ENCODE peak calls at places on chromosomes 7 and 10, in seven cellular contexts. O is GM03348; N is H7; Q is activated CD4-positive, alpha-beta T cell treated with anti-CD3 and anti-CD28 coated beads for 24 hours; A is AG10803; J is retinal pigment epithelial cell; R is SW480. F is an unnamed sample.
A peak's percentile ranks its signal among the peaks of the same experiment; 100 is the strongest.

GRCh38 chr7:15862781-15863165 is 176.3 kb upstream of the MEOX2 start:
- DNase-seq in O (no peak), N (no peak), Q (no peak), A (no peak), J (no peak), R (no peak), F (no peak)

GRCh38 chr10:114350751-114351150 is 53.6 kb downstream of the AFAP1L2 start:
- DNase-seq in O (no peak), N (peak; percentile 57), Q (no peak), A (no peak), J (no peak), R (no peak), F (no peak)

GRCh38 chr7:140680886-140681285 is 8.1 kb downstream of the ADCK2 start:
- DNase-seq in O (no peak), N (peak; percentile 25), Q (no peak), A (no peak), J (no peak), R (no peak), F (no peak)

GRCh38 chr10:3502606-3503005 is 282.4 kb downstream of the KLF6 start:
- DNase-seq in O (no peak), N (no peak), Q (no peak), A (no peak), J (no peak), R (no peak), F (no peak)

GRCh38 chr7:135512135-135512887 is 2.4 kb upstream of the CNOT4 start:
- DNase-seq in O (peak; percentile 55), N (peak; percentile 46), Q (peak; percentile 4), A (peak; percentile 60), J (no peak), R (peak; percentile 78), F (no peak)

GRCh38 chr7:74006451-74007259 is 21.3 kb upstream of the ELN start:
- DNase-seq in O (no peak), N (no peak), Q (no peak), A (no peak), J (no peak), R (no peak), F (no peak)

GRCh38 chr7:12801107-12801506 is 113.7 kb downstream of the ARL4A start:
- DNase-seq in O (no peak), N (no peak), Q (no peak), A (no peak), J (no peak), R (peak; percentile 64), F (no peak)

GRCh38 chr10:76150886-76151288 is 719.5 kb downstream of the LRMDA start:
- DNase-seq in O (no peak), N (peak; percentile 3), Q (no peak), A (no peak), J (no peak), R (no peak), F (no peak)

GRCh38 chr10:29543715-29544114 is 91.1 kb downstream of the SVIL start:
- DNase-seq in O (no peak), N (no peak), Q (no peak), A (no peak), J (no peak), R (no peak), F (no peak)

GRCh38 chr10:88193018-88193417 is 329.6 kb downstream of the PTEN start:
- DNase-seq in O (no peak), N (no peak), Q (no peak), A (no peak), J (no peak), R (no peak), F (no peak)

GRCh38 chr7:46139079-46139478 is 218.0 kb upstream of the IGFBP3 start:
- DNase-seq in O (peak; percentile 68), N (no peak), Q (no peak), A (peak; percentile 91), J (peak; percentile 52), R (no peak), F (no peak)

GRCh38 chr10:8050561-8051108 is 3.9 kb upstream of the GATA3 start:
- DNase-seq in O (peak; percentile 47), N (peak; percentile 85), Q (no peak), A (no peak), J (no peak), R (peak; percentile 45), F (no peak)

GRCh38 chr10:23293145-23293724 is 51.4 kb downstream of the C10orf67 start:
- DNase-seq in O (peak; percentile 13), N (peak; percentile 74), Q (no peak), A (peak; percentile 7), J (peak; percentile 9), R (peak; percentile 49), F (no peak)

GRCh38 chr10:119651514-119652327 is 541 bp downstream of the BAG3 start:
- DNase-seq in O (peak; percentile 35), N (peak; percentile 79), Q (no peak), A (no peak), J (no peak), R (no peak), F (no peak)

GRCh38 chr10:103618027-103618385 is 124.5 kb downstream of the NEURL1 start:
- DNase-seq in O (no peak), N (no peak), Q (no peak), A (no peak), J (no peak), R (no peak), F (no peak)

GRCh38 chr7:91098566-91098965 is 165.7 kb upstream of the FZD1 start:
- DNase-seq in O (no peak), N (no peak), Q (no peak), A (peak; percentile 44), J (no peak), R (no peak), F (no peak)

GRCh38 chr7:130844811-130845580 is 111.0 kb upstream of the KLF14 start:
- DNase-seq in O (peak; percentile 63), N (no peak), Q (no peak), A (peak; percentile 74), J (no peak), R (no peak), F (no peak)

GRCh38 chr7:16933296-16934248 is 51.8 kb upstream of the AGR3 start:
- DNase-seq in O (no peak), N (no peak), Q (no peak), A (no peak), J (no peak), R (no peak), F (no peak)

GRCh38 chr10:131099028-131099427 is 212.5 kb downstream of the TCERG1L start:
- DNase-seq in O (no peak), N (no peak), Q (no peak), A (no peak), J (no peak), R (no peak), F (no peak)

GRCh38 chr10:80133221-80133620 is 691 bp downstream of the PLAC9 start:
- DNase-seq in O (peak; percentile 58), N (peak; percentile 51), Q (no peak), A (peak; percentile 68), J (no peak), R (no peak), F (no peak)

GRCh38 chr10:112775892-112776679 is 174.0 kb upstream of the TCF7L2 start:
- DNase-seq in O (no peak), N (no peak), Q (no peak), A (no peak), J (peak; percentile 15), R (no peak), F (no peak)

GRCh38 chr10:61397175-61397986 is 55.8 kb downstream of the TMEM26 start:
- DNase-seq in O (peak; percentile 6), N (no peak), Q (no peak), A (peak; percentile 67), J (no peak), R (no peak), F (no peak)

F was measured in cerebellar nuclear complex.